ENCODE peak calls at places on chromosomes 4 and X, in seven cellular contexts. C is esophagus muscularis mucosa, A is A549, U is breast epithelium, R is uterus, I is suprapubic skin, H is tibial nerve. J is an unnamed sample.
A peak's percentile ranks its signal among the peaks of the same experiment; 100 is the strongest.

GRCh38 chrX:101993335-101993734 is 61.5 kb upstream of the ZMAT1 start:
- DNase-seq in C (no peak), A (no peak), U (no peak), R (no peak), I (no peak), H (no peak), J (no peak)

GRCh38 chr4:46370531-46370930 is 19.4 kb downstream of the GABRA2 start:
- DNase-seq in C (no peak), A (no peak), U (no peak), R (no peak), I (no peak), H (no peak), J (no peak)

GRCh38 chrX:138711399-138712347 is at the start of gene FGF13:
- DNase-seq in C (no peak), A (no peak), U (peak; percentile 26), R (peak; percentile 40), I (peak; percentile 63), H (no peak), J (no peak)

GRCh38 chr4:140233811-140234696 is 80.1 kb upstream of the MAML3 start:
- DNase-seq in C (no peak), A (no peak), U (no peak), R (no peak), I (no peak), H (no peak), J (no peak)

GRCh38 chrX:118730500-118731247 is 3.3 kb downstream of the IL13RA1 start:
- DNase-seq in C (no peak), A (no peak), U (no peak), R (no peak), I (no peak), H (no peak), J (no peak)

GRCh38 chrX:11589573-11590110 is 76.1 kb downstream of the ARHGAP6 start:
- DNase-seq in C (no peak), A (no peak), U (no peak), R (no peak), I (no peak), H (no peak), J (no peak)

GRCh38 chr4:139814285-139815015 is 148.8 kb downstream of the MGST2 start:
- DNase-seq in C (no peak), A (no peak), U (peak; percentile 51), R (peak; percentile 61), I (no peak), H (no peak), J (no peak)

GRCh38 chr4:98642991-98643426 is 15.4 kb downstream of the TSPAN5 start:
- DNase-seq in C (no peak), A (peak; percentile 25), U (no peak), R (no peak), I (no peak), H (no peak), J (peak; percentile 37)

GRCh38 chrX:36266155-36266554 is 346.6 kb downstream of the CFAP47 start:
- DNase-seq in C (no peak), A (no peak), U (no peak), R (no peak), I (no peak), H (no peak), J (no peak)

GRCh38 chr4:66794635-66795034 is 750.7 kb downstream of the CENPC start:
- DNase-seq in C (no peak), A (no peak), U (no peak), R (no peak), I (no peak), H (no peak), J (no peak)

GRCh38 chrX:66030505-66031317 is 9.2 kb downstream of the VSIG4 start:
- DNase-seq in C (no peak), A (no peak), U (no peak), R (no peak), I (no peak), H (no peak), J (peak; percentile 42)

GRCh38 chr4:75630174-75630931 is at the start of gene CDKL2:
- DNase-seq in C (peak; percentile 96), A (peak; percentile 73), U (peak; percentile 72), R (peak; percentile 84), I (peak; percentile 89), H (peak; percentile 42), J (peak; percentile 89)

GRCh38 chrX:22073928-22074327 is 41.8 kb downstream of the PHEX start:
- DNase-seq in C (no peak), A (no peak), U (no peak), R (no peak), I (no peak), H (no peak), J (no peak)

GRCh38 chr4:6092131-6092530 is 73.9 kb upstream of the C4orf50 start:
- DNase-seq in C (no peak), A (no peak), U (no peak), R (no peak), I (peak; percentile 21), H (no peak), J (no peak)

GRCh38 chr4:24105183-24106039 is 215.6 kb upstream of the PPARGC1A start:
- DNase-seq in C (no peak), A (peak; percentile 1), U (no peak), R (no peak), I (no peak), H (no peak), J (no peak)

GRCh38 chrX:44062842-44063241 is 89.7 kb upstream of the NDP start:
- DNase-seq in C (no peak), A (peak; percentile 9), U (no peak), R (no peak), I (no peak), H (no peak), J (no peak)

GRCh38 chr4:145130788-145131398 is 32.8 kb downstream of the ABCE1 start:
- DNase-seq in C (no peak), A (no peak), U (no peak), R (no peak), I (no peak), H (no peak), J (no peak)

GRCh38 chr4:145130130-145130529 is 32.0 kb downstream of the ABCE1 start:
- DNase-seq in C (no peak), A (no peak), U (no peak), R (no peak), I (no peak), H (no peak), J (no peak)

GRCh38 chr4:145132521-145133098 is 34.5 kb downstream of the ABCE1 start:
- DNase-seq in C (no peak), A (no peak), U (no peak), R (no peak), I (no peak), H (no peak), J (no peak)

GRCh38 chr4:145131848-145132247 is 33.7 kb downstream of the ABCE1 start:
- DNase-seq in C (no peak), A (no peak), U (no peak), R (no peak), I (no peak), H (no peak), J (no peak)
- TF ChIP-seq POLR2A in C (no peak), A (no peak), U (no peak), R (no peak), I (no peak), H (no peak), J (no peak)

GRCh38 chr4:48665555-48666186 is 114.4 kb downstream of the FRYL start:
- DNase-seq in C (no peak), A (no peak), U (no peak), R (no peak), I (no peak), H (no peak), J (no peak)
- TF ChIP-seq POLR2A in C (no peak), A (no peak), U (no peak), R (no peak), I (no peak), H (no peak), J (no peak)

DNA sequence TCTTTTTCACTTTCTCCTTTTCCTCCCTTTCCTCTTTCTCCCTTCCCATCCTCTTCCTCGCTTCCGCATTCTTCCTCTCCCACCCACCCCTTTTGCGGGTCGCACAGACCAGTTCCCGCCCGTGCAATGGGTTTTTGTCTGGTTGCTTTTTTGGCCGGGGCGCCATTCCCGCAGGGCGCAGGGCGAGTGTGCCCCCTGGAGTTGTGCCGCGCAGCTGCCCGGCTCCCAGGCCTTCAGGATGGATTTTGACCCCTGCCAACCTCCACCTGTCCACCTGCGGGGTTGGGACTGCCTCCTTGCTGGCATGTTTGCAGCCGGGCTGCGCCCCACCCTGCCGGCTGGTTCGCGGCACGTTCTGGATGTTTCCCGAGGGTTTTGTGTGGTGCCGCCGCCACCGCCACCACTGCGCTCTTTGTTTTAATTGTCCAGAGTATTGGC is 578 bp upstream of the SEL1L3 start:
- DNase-seq in C (no peak), A (peak; percentile 19), U (no peak), R (no peak), I (no peak), H (no peak), J (peak; percentile 35)
- TF ChIP-seq POLR2A in C (no peak), A (no peak), U (no peak), R (no peak), I (no peak), H (no peak), J (no peak)

GRCh38 chr4:148445071-148445902 is 3.1 kb upstream of the NR3C2 start:
- DNase-seq in C (no peak), A (no peak), U (peak; percentile 45), R (peak; percentile 72), I (peak; percentile 85), H (peak; percentile 32), J (peak; percentile 14)
- TF ChIP-seq POLR2A in C (no peak), A (no peak), U (no peak), R (no peak), I (peak; percentile 24), H (peak; percentile 40), J (no peak)

DNA sequence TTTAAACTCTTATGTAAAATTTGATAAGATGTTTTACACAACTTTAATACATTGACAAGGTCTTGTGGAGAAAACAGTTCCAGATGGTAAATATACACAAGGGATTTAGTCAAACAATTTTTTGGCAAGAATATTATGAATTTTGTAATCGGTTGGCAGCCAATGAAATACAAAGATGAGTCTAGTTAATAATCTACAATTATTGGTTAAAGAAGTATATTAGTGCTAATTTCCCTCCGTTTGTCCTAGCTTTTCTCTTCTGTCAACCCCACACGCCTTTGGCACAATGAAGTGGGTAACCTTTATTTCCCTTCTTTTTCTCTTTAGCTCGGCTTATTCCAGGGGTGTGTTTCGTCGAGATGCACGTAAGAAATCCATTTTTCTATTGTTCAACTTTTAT is at the start of gene ALB:
- DNase-seq in C (no peak), A (no peak), U (no peak), R (no peak), I (no peak), H (no peak), J (no peak)
- TF ChIP-seq POLR2A in C (no peak), A (no peak), U (no peak), R (no peak), I (no peak), H (no peak), J (no peak)

DNA sequence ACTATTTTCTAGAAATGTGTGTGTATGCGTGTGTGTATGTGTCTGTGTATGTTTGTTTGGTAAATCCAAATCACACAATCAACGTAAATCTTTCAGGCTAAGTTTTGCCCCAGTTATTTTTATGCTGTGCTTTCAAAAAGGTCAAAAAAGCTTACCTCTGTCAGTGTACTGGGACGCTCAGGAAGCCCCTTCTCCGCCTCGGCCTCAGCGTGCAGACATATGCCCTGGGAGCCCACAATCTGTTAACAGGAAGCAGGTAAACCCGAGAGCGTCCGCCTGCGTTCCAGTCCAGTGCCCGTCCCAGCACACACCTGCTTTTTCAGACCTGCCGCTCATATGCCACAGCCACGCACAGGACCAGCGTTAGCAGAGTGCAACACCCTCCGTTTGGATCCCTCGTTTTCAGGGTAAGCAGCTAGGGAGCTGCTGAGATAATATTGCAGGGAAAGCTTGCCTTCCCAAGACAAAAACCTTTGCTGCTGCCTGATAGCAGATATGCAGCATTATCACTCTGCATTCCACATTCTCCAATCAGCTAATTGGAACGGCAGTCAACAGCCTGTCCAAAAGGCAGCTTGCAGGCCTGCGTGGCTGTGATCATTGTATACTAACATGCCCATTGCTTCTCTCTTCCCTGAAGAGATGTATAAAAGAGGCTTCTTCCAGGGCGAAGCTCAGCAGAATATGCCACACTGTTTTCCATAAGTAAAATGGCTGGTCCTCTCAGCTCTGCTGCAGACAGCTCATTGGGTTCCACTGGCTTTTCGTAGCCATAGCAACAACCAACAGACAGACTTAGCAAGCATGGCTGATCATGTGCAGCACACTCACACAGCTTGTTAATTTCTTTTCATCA is at the start of gene SORBS2:
- DNase-seq in C (no peak), A (no peak), U (peak; percentile 48), R (no peak), I (no peak), H (no peak), J (no peak)
- TF ChIP-seq POLR2A in C (no peak), A (no peak), U (no peak), R (no peak), I (no peak), H (no peak), J (no peak)

J was measured in erythroblast.